ENCODE peak calls at places on chromosomes 6 and 20, in nine cellular contexts. K is thoracic aorta; Q is heart right ventricle; H is PC-9; S is CD8-positive, alpha-beta T cell; Y is heart left ventricle; V is GM23248; B is body of pancreas; M is hepatocyte. Z is an unnamed sample.

GRCh38 chr6:23940466-23940865 is 185.5 kb upstream of the NRSN1 start:
- DNase-seq in K (no peak), Q (no peak), H (no peak), S (no peak), Y (no peak), V (peak; percentile 8), B (no peak), M (no peak), Z (no peak)

GRCh38 chr20:354298-354977 is 7.5 kb downstream of the NRSN2 start:
- DNase-seq in K (no peak), Q (peak; percentile 60), H (peak; percentile 59), S (peak; percentile 69), Y (peak; percentile 72), V (peak; percentile 79), B (peak; percentile 77), M (peak; percentile 89), Z (peak; percentile 81)

GRCh38 chr6:113122060-113122459 is 735.1 kb upstream of the MARCKS start:
- DNase-seq in K (no peak), Q (no peak), H (peak; percentile 95), S (no peak), Y (peak; percentile 18), V (peak; percentile 90), B (no peak), M (peak; percentile 40), Z (no peak)

GRCh38 chr6:119749341-119749740 is 399.8 kb upstream of the MAN1A1 start:
- DNase-seq in K (no peak), Q (no peak), H (no peak), S (no peak), Y (no peak), V (no peak), B (no peak), M (no peak), Z (no peak)

GRCh38 chr20:32296874-32297420 is 19.5 kb downstream of the KIF3B start:
- DNase-seq in K (no peak), Q (no peak), H (no peak), S (no peak), Y (no peak), V (no peak), B (no peak), M (no peak), Z (no peak)

GRCh38 chr6:7047071-7047470 is 60.7 kb upstream of the RREB1 start:
- DNase-seq in K (no peak), Q (no peak), H (no peak), S (no peak), Y (no peak), V (no peak), B (no peak), M (no peak), Z (no peak)

GRCh38 chr6:123091091-123091895 is 95.3 kb downstream of the CLVS2 start:
- DNase-seq in K (no peak), Q (no peak), H (peak; percentile 88), S (no peak), Y (no peak), V (no peak), B (peak; percentile 16), M (peak; percentile 43), Z (peak; percentile 37)

GRCh38 chr6:45026003-45026516 is 302.1 kb upstream of the RUNX2 start:
- DNase-seq in K (no peak), Q (no peak), H (no peak), S (no peak), Y (no peak), V (peak; percentile 33), B (no peak), M (no peak), Z (no peak)

GRCh38 chr6:147909645-147910044 is 401.2 kb downstream of the SAMD5 start:
- DNase-seq in K (no peak), Q (no peak), H (no peak), S (no peak), Y (no peak), V (no peak), B (no peak), M (no peak), Z (no peak)

GRCh38 chr6:14277405-14277930 is 159.9 kb downstream of the CD83 start:
- DNase-seq in K (no peak), Q (no peak), H (no peak), S (no peak), Y (no peak), V (no peak), B (no peak), M (no peak), Z (no peak)

GRCh38 chr6:33677153-33677660 is 34.3 kb downstream of the UQCC2 start:
- DNase-seq in K (no peak), Q (no peak), H (no peak), S (no peak), Y (no peak), V (peak; percentile 72), B (no peak), M (no peak), Z (no peak)

GRCh38 chr6:160992323-160993314 is 1.1 kb downstream of the MAP3K4 start:
- DNase-seq in K (no peak), Q (no peak), H (no peak), S (peak; percentile 19), Y (peak; percentile 50), V (peak; percentile 84), B (peak; percentile 56), M (peak; percentile 80), Z (peak; percentile 51)

GRCh38 chr6:29705389-29706231 is 17.6 kb upstream of the HLA-F start:
- DNase-seq in K (no peak), Q (no peak), H (no peak), S (no peak), Y (peak; percentile 34), V (peak; percentile 72), B (peak; percentile 49), M (peak; percentile 72), Z (peak; percentile 53)

GRCh38 chr6:39755231-39755630 is 30.0 kb upstream of the KIF6 start:
- DNase-seq in K (no peak), Q (no peak), H (no peak), S (no peak), Y (no peak), V (peak; percentile 19), B (no peak), M (no peak), Z (no peak)

GRCh38 chr6:35443341-35444030 is 8.7 kb upstream of the FANCE start:
- DNase-seq in K (no peak), Q (no peak), H (no peak), S (no peak), Y (no peak), V (no peak), B (no peak), M (no peak), Z (no peak)

GRCh38 chr6:35795453-35796071 is 1.6 kb downstream of the CLPS start:
- DNase-seq in K (no peak), Q (no peak), H (no peak), S (no peak), Y (no peak), V (no peak), B (peak; percentile 40), M (no peak), Z (no peak)

GRCh38 chr6:135144678-135145508 is 36.2 kb upstream of the MYB start:
- DNase-seq in K (no peak), Q (no peak), H (no peak), S (no peak), Y (no peak), V (peak; percentile 56), B (no peak), M (peak; percentile 15), Z (no peak)

DNA sequence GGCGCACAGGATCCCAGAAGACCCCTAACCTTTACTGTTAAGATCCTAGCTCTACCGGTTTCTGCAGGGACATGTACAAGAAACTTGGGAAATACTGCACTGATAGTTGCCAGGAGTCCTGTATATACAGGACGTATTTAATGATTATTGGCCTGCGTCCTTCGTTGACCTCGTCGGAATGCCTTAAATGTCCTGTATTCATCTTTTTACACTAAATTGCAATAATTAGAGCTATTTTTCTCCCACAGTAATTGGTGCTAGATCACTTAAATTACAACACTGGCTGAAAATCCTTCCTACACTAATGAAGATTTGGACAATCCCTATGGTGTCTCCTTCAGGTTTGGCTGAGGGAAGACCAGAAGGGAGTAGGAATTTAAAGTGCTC is 775 bp upstream of the DNAAF9 start:
- DNase-seq in K (no peak), Q (no peak), H (no peak), S (no peak), Y (no peak), V (no peak), B (no peak), M (no peak), Z (no peak)
- H3K4me3 ChIP-seq in K (peak overlapping the region; percentile 87), Q (peak overlapping the region; percentile 80), H (peak overlapping the region; percentile 68), S (peak overlapping the region; percentile 74), Y (peak overlapping the region; percentile 66), V (peak overlapping the region; percentile 95), B (peak overlapping the region; percentile 57), M (peak overlapping the region; percentile 76), Z (peak overlapping the region; percentile 75)

DNA sequence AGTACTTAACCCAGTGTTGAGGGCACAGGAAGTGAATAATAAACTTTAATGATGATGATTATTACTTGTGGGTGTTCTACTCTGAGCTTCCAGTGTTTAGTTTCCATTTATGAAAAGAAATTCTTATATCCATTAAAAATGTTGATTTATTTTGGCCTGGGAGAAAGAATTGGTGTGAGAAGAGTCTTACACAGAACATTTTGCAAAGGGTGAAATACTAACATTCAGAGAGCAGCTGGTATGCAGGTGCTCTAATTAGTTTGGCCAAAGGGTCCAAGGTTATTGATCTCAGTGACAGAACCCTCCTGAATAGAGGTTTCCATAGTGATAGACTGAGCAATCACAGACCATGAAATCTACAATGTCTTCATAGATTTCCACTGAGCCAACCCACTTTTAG is 4.4 kb downstream of the OSER1 start:
- DNase-seq in K (no peak), Q (no peak), H (no peak), S (no peak), Y (no peak), V (no peak), B (no peak), M (no peak), Z (no peak)
- H3K36me3 ChIP-seq in K (peaks cover 28% of the 10 kb centered on the region), Q (peaks cover 46% of the 10 kb centered on the region), H (peaks cover 44% of the 10 kb centered on the region), S (peaks cover 24% of the 10 kb centered on the region), Y (no peaks in the 10 kb centered on the region), V (peaks cover 29% of the 10 kb centered on the region), B (peaks cover 14% of the 10 kb centered on the region), M (no peaks in the 10 kb centered on the region), Z (peaks cover 25% of the 10 kb centered on the region)

DNA sequence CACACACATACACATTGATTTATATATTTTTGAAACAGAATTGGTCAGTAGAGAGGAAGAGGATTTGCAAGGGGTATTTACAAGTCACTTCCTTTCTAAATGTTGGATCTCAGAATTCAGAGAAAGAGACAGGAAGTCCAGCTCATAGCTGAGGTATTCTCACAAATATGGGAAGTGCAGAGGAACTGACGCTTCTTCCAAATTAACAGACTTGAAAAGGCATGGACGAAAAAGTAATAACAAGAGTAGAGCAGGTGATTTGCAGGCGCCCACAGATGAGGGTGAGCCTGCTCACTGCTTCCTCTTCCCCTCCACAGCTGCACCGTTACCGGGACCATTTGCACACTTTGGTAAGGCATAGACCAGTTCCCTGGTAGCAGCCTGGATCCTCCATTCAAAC is 246.4 kb downstream of the PHACTR1 start:
- DNase-seq in K (no peak), Q (no peak), H (no peak), S (no peak), Y (no peak), V (peak; percentile 42), B (no peak), M (no peak), Z (no peak)
- H3K4me3 ChIP-seq in K (peak overlapping the region; percentile 51), Q (peak overlapping the region; percentile 9), H (no peak overlapping the region), S (no peak overlapping the region), Y (no peak overlapping the region), V (no peak overlapping the region), B (no peak overlapping the region), M (no peak overlapping the region), Z (no peak overlapping the region)

DNA sequence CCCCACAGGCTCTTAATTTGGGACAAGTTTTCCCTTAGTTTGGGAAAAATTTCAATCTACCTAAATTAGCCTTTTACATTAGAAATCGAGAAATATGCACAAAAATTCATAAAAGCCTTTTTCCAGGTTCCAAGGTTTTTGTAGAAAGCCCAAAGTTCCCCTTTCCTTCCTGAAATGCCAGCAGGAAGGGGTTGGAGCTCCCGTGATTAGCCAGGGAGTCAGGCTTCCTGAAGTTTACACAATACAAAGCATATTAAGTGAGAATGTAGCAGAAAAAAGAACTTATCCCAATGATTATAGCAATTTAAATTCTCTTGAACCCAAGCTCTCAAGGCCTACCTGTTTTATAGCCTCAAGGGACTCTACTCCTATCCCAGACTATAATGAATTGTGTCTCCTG is 39.1 kb downstream of the SYNJ2 start:
- DNase-seq in K (no peak), Q (no peak), H (no peak), S (no peak), Y (no peak), V (no peak), B (no peak), M (no peak), Z (no peak)
- H3K36me3 ChIP-seq in K (no peaks in the 10 kb centered on the region), Q (no peaks in the 10 kb centered on the region), H (no peaks in the 10 kb centered on the region), S (no peaks in the 10 kb centered on the region), Y (no peaks in the 10 kb centered on the region), V (peaks cover 17% of the 10 kb centered on the region), B (no peaks in the 10 kb centered on the region), M (no peaks in the 10 kb centered on the region), Z (no peaks in the 10 kb centered on the region)